ENCODE peak calls at places on chromosomes 3 and 15, in five cellular contexts. X is H1, R is K562, G is GM12878, Y is HepG2. V is an unnamed sample.

GRCh38 chr15:82875411-82876003 is 66.1 kb downstream of the WHAMM start:
- DNase-seq in G (no peak), R (no peak), X (no peak), Y (no peak), V (no peak)

GRCh38 chr3:160876568-160877100 is 120.6 kb downstream of the PPM1L start:
- DNase-seq in G (no peak), R (no peak), Y (no peak), X (no peak), V (no peak)

GRCh38 chr3:151403246-151403645 is 18.7 kb upstream of the P2RY12 start:
- DNase-seq in G (no peak), Y (no peak), R (no peak), X (no peak), V (no peak)

GRCh38 chr3:47008851-47009224 is 29.4 kb downstream of the NBEAL2 start:
- DNase-seq in R (no peak), G (no peak), X (no peak), Y (no peak), V (no peak)

GRCh38 chr3:99250272-99250671 is 348.8 kb upstream of the DCBLD2 start:
- DNase-seq in G (no peak), R (no peak), Y (no peak), X (no peak), V (no peak)

GRCh38 chr3:43914269-43914668 is 223.5 kb downstream of the ABHD5 start:
- DNase-seq in R (no peak), Y (no peak), X (no peak), G (no peak), V (no peak)

GRCh38 chr3:104873331-104873730 is 493.4 kb upstream of the ALCAM start:
- DNase-seq in G (no peak), Y (no peak), R (no peak), X (no peak), V (no peak)

GRCh38 chr15:90659481-90659880 is 57.7 kb upstream of the BLM start:
- DNase-seq in X (no peak), R (no peak), G (no peak), Y (no peak), V (no peak)

GRCh38 chr3:126573492-126574117 is 14.9 kb upstream of the C3orf22 start:
- DNase-seq in R (peak), G (no peak), Y (no peak), X (no peak), V (no peak)

GRCh38 chr3:39548282-39548681 is 80.8 kb downstream of the MOBP start:
- DNase-seq in X (no peak), Y (no peak), R (no peak), G (no peak), V (no peak)

GRCh38 chr3:97970131-97970530 is 2.1 kb downstream of the RIOX2 start:
- DNase-seq in X (no peak), Y (no peak), G (no peak), R (no peak), V (no peak)

GRCh38 chr3:66836363-66837152 is 161.5 kb upstream of the KBTBD8 start:
- DNase-seq in Y (peak), X (no peak), R (no peak), G (no peak), V (no peak)

GRCh38 chr3:48408823-48409281 is 21.0 kb downstream of the PLXNB1 start:
- DNase-seq in G (no peak), X (no peak), R (peak), Y (no peak), V (no peak)

GRCh38 chr15:41473418-41473817 is 20.3 kb upstream of the ITPKA start:
- DNase-seq in G (no peak), Y (no peak), R (no peak), X (no peak), V (no peak)

GRCh38 chr3:16864610-16865313 is 20.0 kb upstream of the PLCL2 start:
- DNase-seq in R (no peak), Y (peak), X (no peak), G (no peak), V (no peak)

GRCh38 chr15:35624881-35625280 is 78.9 kb upstream of the DPH6 start:
- DNase-seq in G (no peak), X (no peak), R (no peak), Y (no peak), V (no peak)

GRCh38 chr3:103963599-103963998 is 1403.1 kb upstream of the ALCAM start:
- DNase-seq in G (no peak), R (no peak), Y (peak), X (no peak), V (no peak)

GRCh38 chr3:10361375-10361774 is 40.5 kb upstream of the SEC13 start:
- DNase-seq in G (no peak), X (no peak), Y (no peak), R (no peak), V (no peak)

GRCh38 chr3:161372321-161373260 is 1.3 kb upstream of the SPTSSB start:
- DNase-seq in G (no peak), Y (no peak), X (no peak), R (no peak), V (peak)

GRCh38 chr3:25428003-25428861 is at the start of gene RARB:
- DNase-seq in X (peak), R (peak), Y (peak), G (no peak), V (no peak)

GRCh38 chr15:31357148-31357547 is 30.5 kb downstream of the KLF13 start:
- DNase-seq in X (no peak), R (no peak), G (no peak), Y (no peak), V (no peak)

GRCh38 chr15:79394231-79394630 is 37.9 kb upstream of the MINAR1 start:
- DNase-seq in R (no peak), X (no peak), G (no peak), Y (no peak), V (no peak)

GRCh38 chr15:56495050-56495449 is 30.1 kb upstream of the MNS1 start:
- DNase-seq in R (no peak), Y (no peak), X (no peak), G (no peak), V (no peak)
- TF ChIP-seq SRF in R (no peak), Y (no peak), X (no peak), G (no peak), V (no peak)

DNA sequence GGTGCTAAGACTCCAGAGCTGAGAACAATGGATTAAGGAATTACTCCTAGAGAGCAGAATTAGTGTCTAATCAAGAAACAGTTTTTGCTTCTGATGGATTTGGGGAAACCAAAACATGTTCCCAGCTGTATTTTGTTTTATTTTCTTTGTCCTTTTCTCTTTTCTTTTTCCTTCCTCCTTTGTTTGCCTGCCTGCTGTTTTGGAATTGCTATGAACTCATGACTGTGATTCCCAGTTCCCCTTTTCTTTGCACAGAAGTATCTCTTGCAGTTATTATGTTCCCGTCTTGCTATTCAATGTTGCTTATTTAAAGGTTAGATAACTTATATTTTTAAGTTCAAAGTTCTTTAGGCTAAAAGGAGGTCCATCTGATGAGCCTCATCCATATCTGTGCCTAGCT is 77.0 kb upstream of the GBE1 start:
- DNase-seq in Y (no peak), X (no peak), R (no peak), G (no peak), V (no peak)
- TF ChIP-seq SRF in Y (no peak), X (no peak), R (no peak), G (no peak), V (no peak)

GRCh38 chr3:127655641-127656040 is 17.1 kb upstream of the ABTB1 start:
- DNase-seq in G (no peak), X (no peak), R (no peak), Y (no peak), V (no peak)
- TF ChIP-seq SRF in G (no peak), X (no peak), R (no peak), Y (no peak), V (no peak)

GRCh38 chr15:44550256-44550655 is 13.3 kb downstream of the EIF3J start:
- DNase-seq in R (no peak), G (no peak), Y (no peak), X (no peak), V (no peak)
- TF ChIP-seq SRF in R (no peak), G (no peak), Y (no peak), X (no peak), V (no peak)

GRCh38 chr3:142263126-142263525 is 37.7 kb upstream of the GK5 start:
- DNase-seq in X (no peak), R (no peak), Y (no peak), G (no peak), V (no peak)
- TF ChIP-seq SRF in X (no peak), R (no peak), Y (no peak), G (no peak), V (no peak)

GRCh38 chr3:65178703-65179102 is 490.9 kb upstream of the ADAMTS9 start:
- DNase-seq in X (no peak), R (no peak), G (no peak), Y (no peak), V (no peak)
- TF ChIP-seq SRF in X (no peak), R (no peak), G (no peak), Y (no peak), V (no peak)

DNA sequence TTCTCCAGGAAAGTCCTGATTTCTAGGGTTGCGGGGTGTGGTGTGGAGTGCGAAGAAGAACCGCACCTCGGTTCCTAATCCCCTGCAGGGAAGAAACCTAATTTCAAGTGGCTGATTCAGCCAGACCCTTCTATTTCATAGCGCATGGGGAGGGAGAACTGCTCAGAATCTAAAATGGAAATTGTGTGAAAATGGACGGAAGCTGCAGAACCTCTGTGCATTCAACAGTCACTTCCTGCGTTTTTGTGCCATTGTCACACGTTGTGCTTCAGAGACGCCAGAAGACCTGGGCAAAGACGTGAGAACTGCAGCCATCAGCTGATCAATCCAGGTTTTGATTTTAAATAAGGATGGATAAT is 1.2 kb downstream of the SIDT1 start:
- DNase-seq in X (no peak), R (no peak), Y (no peak), G (no peak), V (no peak)
- TF ChIP-seq SRF in X (no peak), R (no peak), Y (no peak), G (no peak), V (no peak)

DNA sequence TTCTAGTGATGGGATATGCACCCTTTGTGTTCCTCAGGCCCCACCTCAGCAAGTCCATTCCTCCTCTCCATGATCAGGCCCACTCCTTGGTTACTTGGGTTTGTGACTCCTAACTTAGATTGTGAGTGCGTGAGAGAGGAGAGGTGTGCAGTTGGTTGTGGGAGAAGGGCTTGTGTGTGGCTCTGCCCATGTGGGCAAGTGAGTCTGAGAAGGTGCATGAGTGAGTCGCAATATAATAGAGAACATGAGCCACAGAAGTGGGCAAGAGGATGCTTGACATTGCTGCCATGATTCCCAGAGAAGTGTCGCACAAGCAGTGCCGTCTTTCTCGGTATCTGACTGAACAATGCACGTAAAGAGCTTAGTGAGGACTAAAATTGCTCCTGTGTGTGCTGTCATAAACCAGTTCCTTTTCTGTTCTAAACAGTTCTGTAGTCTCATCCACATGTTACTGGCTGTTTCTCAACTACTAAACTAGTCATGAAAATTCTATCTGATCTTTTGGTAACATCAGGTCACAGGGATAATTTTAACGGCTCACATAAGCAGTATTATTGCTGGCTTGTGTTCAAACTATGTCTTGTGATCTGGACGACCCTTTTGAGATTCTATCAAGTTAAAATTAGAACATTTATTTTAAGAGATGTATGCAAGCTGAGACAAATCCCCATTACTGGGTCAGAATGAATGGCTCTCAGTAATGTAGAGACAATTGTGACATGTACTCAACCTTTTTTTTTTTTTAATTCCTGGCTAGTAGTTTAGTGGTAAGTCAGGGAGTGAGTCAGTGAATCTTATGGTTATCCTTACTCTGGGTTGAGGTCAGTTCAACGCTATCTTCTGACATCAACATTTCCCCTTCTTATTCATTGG is 25.6 kb downstream of the GYG1 start:
- DNase-seq in R (no peak), X (no peak), Y (no peak), G (no peak), V (no peak)
- TF ChIP-seq SRF in R (no peak), X (no peak), Y (no peak), G (no peak), V (no peak)